ENCODE peak calls at places on chromosomes 5 and 9, in four cellular contexts. R is cardiac muscle cell, D is MM.1S, Q is Peyer's patch. F is an unnamed sample.
A peak's percentile ranks its signal among the peaks of the same experiment; 100 is the strongest.

GRCh38 chr9:90137824-90138223 is 504.8 kb downstream of the DIRAS2 start:
- DNase-seq in R (no peak), D (peak; percentile 27), Q (no peak), F (no peak)

GRCh38 chr9:101028346-101029299 is at the start of gene PLPPR1:
- DNase-seq in R (peak; percentile 76), D (peak; percentile 79), Q (no peak), F (peak; percentile 9)

GRCh38 chr5:154857091-154857533 is 1.3 kb upstream of the CNOT8 start:
- DNase-seq in R (no peak), D (peak; percentile 43), Q (peak; percentile 60), F (no peak)

GRCh38 chr9:110078626-110079025 is 129.3 kb downstream of the C9orf152 start:
- DNase-seq in R (no peak), D (no peak), Q (no peak), F (no peak)

GRCh38 chr9:136012651-136013050 is 51.5 kb upstream of the UBAC1 start:
- DNase-seq in R (peak; percentile 71), D (no peak), Q (no peak), F (no peak)

GRCh38 chr9:130090915-130091314 is 37.2 kb downstream of the GPR107 start:
- DNase-seq in R (no peak), D (no peak), Q (no peak), F (no peak)

GRCh38 chr5:77086611-77087483 is at the start of gene ZBED3:
- DNase-seq in R (peak; percentile 90), D (peak; percentile 54), Q (peak; percentile 66), F (peak; percentile 72)

GRCh38 chr9:137435980-137436760 is 5.0 kb downstream of the ENTPD8 start:
- DNase-seq in R (peak; percentile 91), D (no peak), Q (no peak), F (no peak)

GRCh38 chr5:76426391-76426802 is 23.3 kb downstream of the IQGAP2 start:
- DNase-seq in R (no peak), D (no peak), Q (no peak), F (no peak)

GRCh38 chr5:91283899-91284298 is 99.2 kb downstream of the ARRDC3 start:
- DNase-seq in R (peak; percentile 47), D (no peak), Q (no peak), F (no peak)

GRCh38 chr9:93193978-93194377 is 10.0 kb downstream of the WNK2 start:
- DNase-seq in R (no peak), D (no peak), Q (no peak), F (no peak)

GRCh38 chr5:59341760-59342159 is 551.8 kb downstream of the PDE4D start:
- DNase-seq in R (no peak), D (no peak), Q (no peak), F (no peak)

GRCh38 chr9:91331849-91332248 is 29.9 kb downstream of the AUH start:
- DNase-seq in R (no peak), D (no peak), Q (no peak), F (no peak)

GRCh38 chr9:35426627-35427026 is 63.3 kb upstream of the RUSC2 start:
- DNase-seq in R (no peak), D (no peak), Q (no peak), F (no peak)

GRCh38 chr5:33309076-33309475 is 131.7 kb upstream of the TARS1 start:
- DNase-seq in R (no peak), D (no peak), Q (no peak), F (no peak)

GRCh38 chr5:16245956-16246355 is 66.4 kb upstream of the MARCHF11 start:
- DNase-seq in R (no peak), D (no peak), Q (no peak), F (no peak)

GRCh38 chr9:97895695-97896332 is 26.5 kb downstream of the TRMO start:
- DNase-seq in R (peak; percentile 40), D (peak; percentile 16), Q (no peak), F (no peak)

GRCh38 chr9:86434039-86434726 is 80.0 kb upstream of the TUT7 start:
- DNase-seq in R (peak; percentile 87), D (peak; percentile 51), Q (no peak), F (peak; percentile 6)

GRCh38 chr9:70609542-70610286 is 195.3 kb upstream of the KLF9 start:
- DNase-seq in R (peak; percentile 92), D (no peak), Q (no peak), F (no peak)

GRCh38 chr5:139848508-139849100 is 53.0 kb downstream of the PSD2 start:
- DNase-seq in R (peak; percentile 60), D (no peak), Q (peak; percentile 22), F (no peak)

GRCh38 chr5:123814796-123815479 is 303.0 kb downstream of the CSNK1G3 start:
- DNase-seq in R (peak; percentile 15), D (no peak), Q (no peak), F (no peak)

GRCh38 chr5:157390179-157390923 is 69.7 kb upstream of the NIPAL4 start:
- DNase-seq in R (peak; percentile 43), D (no peak), Q (no peak), F (no peak)

GRCh38 chr5:102561894-102562760 is 63.3 kb upstream of the SLCO6A1 start:
- DNase-seq in R (peak; percentile 55), D (peak; percentile 24), Q (no peak), F (no peak)

GRCh38 chr9:116471093-116471906 is 215.8 kb upstream of the TRIM32 start:
- DNase-seq in R (peak; percentile 98), D (no peak), Q (no peak), F (no peak)

GRCh38 chr5:74206571-74207550 is 433.7 kb downstream of the ENC1 start:
- DNase-seq in R (peak; percentile 89), D (no peak), Q (no peak), F (no peak)

GRCh38 chr9:112831281-112831851 is 59.3 kb downstream of the SLC46A2 start:
- DNase-seq in R (peak; percentile 19), D (no peak), Q (no peak), F (no peak)

GRCh38 chr5:152379331-152379730 is 25.7 kb downstream of the NMUR2 start:
- DNase-seq in R (peak; percentile 1), D (no peak), Q (no peak), F (no peak)

GRCh38 chr5:139494256-139494655 is 11.7 kb upstream of the STING1 start:
- DNase-seq in R (no peak), D (no peak), Q (no peak), F (no peak)

DNA sequence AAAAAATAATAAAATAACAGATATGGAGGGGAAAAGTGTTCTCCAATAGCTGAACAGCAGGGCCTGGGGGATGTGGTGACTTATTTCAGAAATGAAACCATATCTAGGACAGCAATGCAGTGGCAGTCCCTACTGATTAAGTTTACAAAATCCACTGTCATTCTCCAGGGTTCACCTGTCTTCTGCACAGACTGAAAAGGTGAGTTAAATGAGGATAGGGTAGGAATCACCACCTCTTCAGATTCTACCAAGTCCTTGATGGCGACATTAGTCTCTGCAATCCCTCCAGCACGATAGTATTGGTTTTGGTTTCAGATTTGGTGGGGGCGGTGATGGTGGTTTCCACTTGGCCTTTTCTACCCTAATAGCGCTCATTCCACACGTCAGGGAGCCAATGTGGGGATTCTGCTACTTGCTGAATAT is 32.3 kb upstream of the NPM1 start:
- DNase-seq in R (no peak), D (peak; percentile 80), Q (no peak), F (peak; percentile 37)
- H3K4me3 ChIP-seq in R (no peak overlapping the region), D (peak overlapping the region; percentile 52), Q (no peak overlapping the region), F (peak overlapping the region; percentile 34)

DNA sequence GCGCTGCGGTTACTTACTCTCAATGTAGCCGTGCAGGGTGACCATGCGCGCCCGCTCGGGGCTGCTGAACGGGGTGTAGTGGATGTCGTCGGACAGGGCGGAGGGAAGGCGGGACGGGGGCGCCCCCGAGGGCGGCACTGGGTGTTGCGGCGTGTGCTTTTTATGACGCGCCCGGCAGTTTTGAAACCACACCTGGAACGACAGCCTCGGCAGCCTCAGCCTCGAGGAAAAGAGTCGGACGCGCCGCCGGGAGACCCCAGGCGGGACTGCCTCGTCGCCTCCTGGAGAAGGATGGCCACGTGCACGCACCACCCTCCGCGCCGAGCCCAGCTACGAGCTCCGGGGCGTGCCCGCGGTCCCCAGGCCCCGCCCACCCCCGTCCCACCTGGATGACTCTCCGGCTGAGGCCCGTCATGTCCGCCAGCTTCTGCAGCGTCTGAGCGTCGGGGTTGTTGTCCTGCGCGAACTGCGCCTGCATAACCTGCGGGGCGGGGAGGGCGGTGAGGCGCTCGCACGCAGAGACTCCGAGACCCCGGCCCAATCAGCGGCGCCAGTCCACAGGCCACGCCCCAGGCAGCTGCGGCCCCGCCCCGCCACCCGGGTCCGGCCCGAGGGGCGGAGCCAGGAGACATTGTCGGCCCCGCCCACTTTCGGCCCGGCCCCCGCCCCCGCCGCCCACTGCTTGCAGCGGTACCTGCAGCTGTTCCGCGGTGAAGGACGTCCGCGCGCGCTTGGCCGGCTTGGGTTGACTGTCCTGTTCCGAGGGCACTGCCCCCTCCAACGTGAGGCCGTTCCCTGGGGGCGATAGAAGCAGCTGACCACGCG is 15.0 kb downstream of the LHX6 start:
- DNase-seq in R (no peak), D (peak; percentile 71), Q (no peak), F (peak; percentile 70)
- TF ChIP-seq CTCF in R (no peak), D (no peak), Q (no peak), F (no peak)

GRCh38 chr5:169566202-169566601 is 17.4 kb upstream of the SPDL1 start:
- DNase-seq in R (no peak), D (no peak), Q (no peak), F (no peak)

GRCh38 chr5:169574147-169574646 is 9.4 kb upstream of the SPDL1 start:
- DNase-seq in R (no peak), D (no peak), Q (no peak), F (no peak)

GRCh38 chr5:169567079-169567478 is 16.5 kb upstream of the SPDL1 start:
- DNase-seq in R (peak; percentile 62), D (peak; percentile 9), Q (no peak), F (no peak)

DNA sequence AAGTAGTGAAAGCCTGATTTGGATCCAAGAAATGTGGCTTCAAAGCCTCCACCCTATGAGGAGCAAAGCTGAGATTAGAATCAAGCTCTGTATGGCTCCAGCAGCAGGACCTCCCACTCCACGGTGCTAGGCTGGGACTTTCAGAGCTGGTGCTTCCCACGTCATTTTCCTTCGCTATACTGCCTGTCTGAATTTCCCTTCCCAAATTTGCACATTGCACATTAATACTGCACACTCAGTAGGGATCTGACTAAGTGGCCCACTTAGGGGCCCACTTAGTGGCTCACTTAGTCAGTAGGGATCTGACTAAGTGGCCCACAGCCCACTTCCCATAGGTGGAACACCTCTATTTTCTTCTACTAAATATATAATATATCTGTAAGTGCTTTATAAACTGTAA is 14.1 kb upstream of the SPDL1 start:
- DNase-seq in R (no peak), D (no peak), Q (no peak), F (no peak)
- H3K27me3 ChIP-seq in R (peaks cover 11% of the 10 kb centered on the region), D (no peaks in the 10 kb centered on the region), Q (no peaks in the 10 kb centered on the region), F (no peaks in the 10 kb centered on the region)

GRCh38 chr5:893137-893506 is 438 bp downstream of the TRIP13 start:
- DNase-seq in R (no peak), D (peak; percentile 21), Q (no peak), F (no peak)
- H3K4me3 ChIP-seq in R (peak overlapping the region; percentile 61), D (peak overlapping the region; percentile 96), Q (peak overlapping the region; percentile 95), F (peak overlapping the region; percentile 99)

GRCh38 chr5:54159153-54159836 is 151.1 kb downstream of the ARL15 start:
- DNase-seq in R (no peak), D (no peak), Q (no peak), F (no peak)
- TF ChIP-seq CTCF in R (no peak), D (no peak), Q (no peak), F (no peak)